ENCODE peak calls at places on chromosomes 2 and 18, in eight cellular contexts. D, P, Y, N, B, O, I and V are unnamed samples.

GRCh38 chr2:169260246-169260645 is 102.1 kb downstream of the LRP2 start:
- DNase-seq in D (no peak), P (no peak), Y (no peak), N (no peak), B (no peak), O (no peak), I (no peak), V (no peak)

GRCh38 chr2:105517814-105518705 is 119.2 kb upstream of the FHL2 start:
- DNase-seq in D (no peak), P (no peak), Y (no peak), N (no peak), B (peak), O (no peak), I (no peak), V (no peak)

GRCh38 chr2:175575346-175576258 is 394.1 kb upstream of the ATP5MC3 start:
- DNase-seq in D (peak), P (peak), Y (no peak), N (no peak), B (no peak), O (no peak), I (no peak), V (no peak)

GRCh38 chr2:42918671-42919335 is 126.4 kb upstream of the HAAO start:
- DNase-seq in D (no peak), P (no peak), Y (no peak), N (no peak), B (no peak), O (no peak), I (no peak), V (no peak)

GRCh38 chr18:6660334-6660733 is 69.2 kb upstream of the ARHGAP28 start:
- DNase-seq in D (no peak), P (no peak), Y (no peak), N (no peak), B (no peak), O (no peak), I (no peak), V (no peak)

GRCh38 chr2:62292190-62292589 is 96.3 kb downstream of the B3GNT2 start:
- DNase-seq in D (no peak), P (no peak), Y (no peak), N (no peak), B (no peak), O (no peak), I (no peak), V (no peak)

GRCh38 chr2:47891369-47892337 is 14.6 kb downstream of the FBXO11 start:
- DNase-seq in D (no peak), P (no peak), Y (no peak), N (no peak), B (no peak), O (no peak), I (no peak), V (no peak)

GRCh38 chr2:218368621-218369153 is 12.0 kb downstream of the CATIP start:
- DNase-seq in D (no peak), P (no peak), Y (no peak), N (no peak), B (peak), O (no peak), I (peak), V (no peak)

GRCh38 chr2:17667898-17668297 is 85.7 kb downstream of the SMC6 start:
- DNase-seq in D (no peak), P (no peak), Y (no peak), N (no peak), B (no peak), O (no peak), I (no peak), V (no peak)

GRCh38 chr2:113755690-113756063 is 765 bp downstream of the SLC35F5 start:
- DNase-seq in D (no peak), P (peak), Y (no peak), N (no peak), B (no peak), O (no peak), I (no peak), V (no peak)

GRCh38 chr2:105865222-105865913 is 120.7 kb downstream of the NCK2 start:
- DNase-seq in D (no peak), P (no peak), Y (no peak), N (no peak), B (no peak), O (no peak), I (no peak), V (no peak)

GRCh38 chr18:3683483-3683882 is 233.5 kb downstream of the TGIF1 start:
- DNase-seq in D (no peak), P (no peak), Y (no peak), N (no peak), B (no peak), O (no peak), I (no peak), V (no peak)

GRCh38 chr18:37445368-37445767 is 120.2 kb downstream of the CELF4 start:
- DNase-seq in D (no peak), P (no peak), Y (no peak), N (no peak), B (no peak), O (no peak), I (no peak), V (no peak)

GRCh38 chr2:33791625-33792024 is 192.5 kb upstream of the FAM98A start:
- DNase-seq in D (no peak), P (no peak), Y (no peak), N (no peak), B (no peak), O (no peak), I (no peak), V (no peak)

GRCh38 chr2:159015174-159015573 is 46.7 kb downstream of the TANC1 start:
- DNase-seq in D (no peak), P (no peak), Y (no peak), N (no peak), B (no peak), O (no peak), I (no peak), V (no peak)

GRCh38 chr2:51222106-51222505 is 190.2 kb upstream of the NRXN1 start:
- DNase-seq in D (no peak), P (no peak), Y (no peak), N (no peak), B (no peak), O (no peak), I (no peak), V (no peak)

GRCh38 chr2:168685619-168686453 is 116.6 kb upstream of the NOSTRIN start:
- DNase-seq in D (no peak), P (no peak), Y (no peak), N (no peak), B (no peak), O (no peak), I (no peak), V (no peak)

GRCh38 chr2:84459944-84460429 is 907 bp upstream of the SUCLG1 start:
- DNase-seq in D (no peak), P (no peak), Y (no peak), N (no peak), B (no peak), O (no peak), I (no peak), V (no peak)

GRCh38 chr2:221200184-221200839 is 371.8 kb downstream of the EPHA4 start:
- DNase-seq in D (no peak), P (no peak), Y (no peak), N (no peak), B (no peak), O (no peak), I (no peak), V (no peak)

GRCh38 chr2:134536312-134536711 is 182.5 kb downstream of the TMEM163 start:
- DNase-seq in D (no peak), P (no peak), Y (no peak), N (no peak), B (no peak), O (no peak), I (no peak), V (no peak)

GRCh38 chr2:1612391-1613077 is 131.8 kb downstream of the PXDN start:
- DNase-seq in D (no peak), P (no peak), Y (no peak), N (no peak), B (peak), O (no peak), I (no peak), V (no peak)

GRCh38 chr2:141201161-141201560 is 929.7 kb downstream of the LRP1B start:
- DNase-seq in D (no peak), P (no peak), Y (no peak), N (no peak), B (no peak), O (no peak), I (no peak), V (no peak)

GRCh38 chr2:33900610-33901009 is 301.5 kb upstream of the FAM98A start:
- DNase-seq in D (no peak), P (no peak), Y (no peak), N (no peak), B (no peak), O (no peak), I (no peak), V (no peak)

GRCh38 chr2:111626037-111626861 is 257.7 kb downstream of the ANAPC1 start:
- DNase-seq in D (no peak), P (no peak), Y (no peak), N (no peak), B (no peak), O (no peak), I (no peak), V (no peak)

GRCh38 chr2:178412047-178412446 is 38.9 kb downstream of the PRKRA start:
- DNase-seq in D (no peak), P (no peak), Y (no peak), N (no peak), B (no peak), O (no peak), I (no peak), V (no peak)

GRCh38 chr18:5879479-5879882 is 15.8 kb downstream of the TMEM200C start:
- DNase-seq in D (no peak), P (no peak), Y (no peak), N (no peak), B (no peak), O (no peak), I (no peak), V (no peak)

GRCh38 chr2:16238756-16239150 is 298.4 kb downstream of the MYCN start:
- DNase-seq in D (no peak), P (no peak), Y (no peak), N (no peak), B (no peak), O (no peak), I (no peak), V (no peak)

GRCh38 chr2:238424313-238424700 is 2.4 kb upstream of the ASB1 start:
- DNase-seq in D (no peak), P (no peak), Y (no peak), N (no peak), B (no peak), O (no peak), I (no peak), V (no peak)

GRCh38 chr2:136247204-136247990 is 129.4 kb upstream of the CXCR4 start:
- DNase-seq in D (no peak), P (no peak), Y (no peak), N (no peak), B (no peak), O (no peak), I (peak), V (no peak)

GRCh38 chr2:165899311-165899710 is 54.3 kb downstream of the TTC21B start:
- DNase-seq in D (no peak), P (no peak), Y (no peak), N (no peak), B (no peak), O (no peak), I (no peak), V (no peak)
- TF ChIP-seq CTCF in D (no peak), P (no peak), Y (no peak), N (no peak), B (no peak), O (no peak), I (no peak), V (no peak)

DNA sequence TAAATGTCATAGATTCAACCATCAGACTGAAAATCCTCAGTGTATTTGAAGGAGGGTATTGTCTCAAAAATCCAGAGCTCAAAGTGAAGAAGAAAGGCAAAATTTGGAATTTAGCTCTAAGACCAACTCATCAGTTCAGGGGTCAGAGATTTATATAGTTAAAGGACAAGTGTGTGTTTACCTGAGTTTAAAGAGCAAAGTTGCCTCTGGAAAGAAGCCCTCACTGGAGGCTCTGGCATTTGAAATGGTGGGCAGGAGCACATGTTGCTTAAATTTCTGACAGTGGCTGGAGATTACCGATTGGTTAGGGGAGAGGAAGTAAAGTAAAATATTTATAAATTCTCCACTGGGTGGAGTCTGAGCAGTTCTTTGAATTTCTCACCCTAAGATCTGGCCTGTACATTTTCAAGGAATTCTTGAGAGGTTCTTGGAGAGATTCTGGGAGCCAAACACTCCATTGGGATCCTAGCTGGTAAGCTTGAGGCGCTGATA is at the start of gene KYNU:
- DNase-seq in D (no peak), P (no peak), Y (peak), N (peak), B (no peak), O (no peak), I (no peak), V (no peak)
- TF ChIP-seq CTCF in D (peak), P (peak), Y (peak), N (peak), B (no peak), O (no peak), I (peak), V (no peak)

GRCh38 chr18:55534996-55535395 is 53.0 kb downstream of the TCF4 start:
- DNase-seq in D (no peak), P (no peak), Y (no peak), N (no peak), B (no peak), O (no peak), I (no peak), V (no peak)

GRCh38 chr18:55524353-55525123 is 63.5 kb downstream of the TCF4 start:
- DNase-seq in D (no peak), P (no peak), Y (no peak), N (no peak), B (no peak), O (no peak), I (no peak), V (no peak)

GRCh38 chr18:55534547-55534946 is 53.4 kb downstream of the TCF4 start:
- DNase-seq in D (no peak), P (no peak), Y (no peak), N (no peak), B (no peak), O (no peak), I (no peak), V (no peak)

DNA sequence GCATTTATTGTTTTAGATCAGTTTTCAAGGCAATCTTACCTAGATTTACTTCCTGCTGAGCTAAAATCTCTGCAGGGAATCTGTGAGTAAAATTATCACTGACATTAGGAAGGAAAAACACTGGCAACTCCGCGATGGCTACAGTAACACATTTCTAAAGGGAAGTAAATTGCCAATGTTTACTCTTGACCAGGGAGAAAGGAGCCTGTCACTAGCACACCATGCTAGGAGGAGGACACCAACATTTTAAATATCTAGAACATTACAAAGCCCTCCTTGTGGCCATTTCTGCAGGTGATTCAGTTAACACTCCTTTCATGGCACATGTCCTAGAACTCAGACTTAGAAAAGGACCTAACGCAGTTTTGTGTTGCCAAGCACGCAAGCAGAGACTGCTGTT is 58.4 kb downstream of the TCF4 start:
- DNase-seq in D (no peak), P (no peak), Y (no peak), N (no peak), B (no peak), O (no peak), I (no peak), V (no peak)
- TF ChIP-seq CTCF in D (no peak), P (no peak), Y (no peak), N (no peak), B (no peak), O (no peak), I (no peak), V (no peak)

DNA sequence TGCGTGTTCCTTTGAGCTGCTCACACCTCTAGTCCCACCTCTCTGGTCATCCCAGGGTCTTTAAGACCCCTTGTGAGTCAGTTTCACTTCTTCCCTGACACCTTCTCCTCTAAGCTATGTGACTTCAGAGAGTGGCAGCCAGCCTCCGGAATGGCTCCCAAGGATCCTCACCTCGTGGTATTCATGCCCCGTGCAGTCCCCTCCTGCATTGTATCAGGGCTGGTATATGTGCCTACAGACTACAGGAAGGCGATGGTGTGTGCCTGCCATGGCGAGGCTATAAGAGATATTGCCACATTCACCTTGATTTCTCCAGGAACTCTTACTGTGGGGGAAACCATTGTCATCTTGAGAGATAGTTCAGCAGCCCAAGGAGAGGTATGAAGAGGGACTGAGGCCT is 128.0 kb upstream of the SMAD2 start:
- DNase-seq in D (no peak), P (no peak), Y (no peak), N (no peak), B (peak), O (no peak), I (no peak), V (no peak)
- TF ChIP-seq CTCF in D (no peak), P (no peak), Y (no peak), N (no peak), B (no peak), O (no peak), I (no peak), V (no peak)

DNA sequence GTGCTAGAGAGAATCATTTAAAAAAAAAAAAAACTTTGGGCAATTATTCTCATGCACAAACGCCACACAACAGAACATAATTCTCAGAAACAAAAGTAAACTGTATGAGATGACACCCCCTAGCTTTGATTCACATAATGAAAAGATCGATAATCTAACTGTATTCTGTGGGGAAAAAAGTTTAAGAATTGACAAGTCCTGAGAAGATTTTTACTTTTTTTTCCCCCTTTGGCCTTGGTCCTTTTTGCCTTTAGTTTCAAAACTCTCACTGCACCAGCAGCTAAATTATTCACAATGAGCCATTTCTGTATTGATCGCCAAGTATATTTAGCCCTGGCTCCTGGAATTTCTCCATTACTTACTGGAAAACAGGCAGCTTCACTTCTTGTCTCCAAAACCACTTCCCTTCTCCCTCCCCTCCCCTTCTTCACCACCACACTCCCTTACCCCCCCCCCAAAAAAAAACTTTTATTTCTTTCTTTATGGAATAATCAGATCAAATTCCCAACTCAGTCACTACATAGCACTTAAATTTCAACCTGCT is 2.0 kb downstream of the IKZF2 start:
- DNase-seq in D (no peak), P (no peak), Y (no peak), N (no peak), B (no peak), O (no peak), I (no peak), V (no peak)
- TF ChIP-seq CTCF in D (peak), P (no peak), Y (no peak), N (no peak), B (no peak), O (no peak), I (no peak), V (peak)

DNA sequence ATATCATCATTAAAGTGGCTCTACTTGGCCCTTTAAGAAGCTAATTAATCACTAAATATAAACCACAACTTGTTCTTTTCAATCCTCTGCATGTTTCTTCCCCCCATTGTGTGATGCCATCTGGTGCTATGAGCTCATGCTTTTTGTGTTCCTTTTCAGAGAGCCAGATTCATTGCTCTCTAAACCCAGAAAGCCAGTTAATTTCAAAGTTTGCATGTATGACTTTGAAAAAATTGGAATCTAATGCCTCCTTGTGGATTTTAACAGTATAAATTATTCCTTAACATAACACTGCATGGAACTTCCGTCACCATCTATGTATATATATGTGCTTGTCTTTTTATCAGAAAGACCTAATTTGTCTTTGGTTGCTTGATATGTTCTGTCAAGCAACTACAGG is 31.1 kb downstream of the TMEM178A start:
- DNase-seq in D (no peak), P (no peak), Y (no peak), N (no peak), B (no peak), O (no peak), I (no peak), V (no peak)
- TF ChIP-seq CTCF in D (no peak), P (no peak), Y (no peak), N (peak), B (peak), O (peak), I (peak), V (no peak)